ENCODE peak calls at places on chromosomes 4 and X, in seven cellular contexts. Z is memory B cell, W is GM12891, T is NCI-H460, V is ecto neural progenitor cell, D is NCI-H2171, M is NAMALWA. R is an unnamed sample.

GRCh38 chr4:31592293-31592692 is 872.1 kb downstream of the PCDH7 start:
- DNase-seq in Z (no peak), W (no peak), T (no peak), V (no peak), D (no peak), M (no peak), R (no peak)

GRCh38 chr4:6008766-6009385 is 9.4 kb downstream of the C4orf50 start:
- DNase-seq in Z (no peak), W (no peak), T (no peak), V (no peak), D (no peak), M (no peak), R (no peak)

GRCh38 chrX:150041208-150041607 is 102.9 kb upstream of the EOLA2 start:
- DNase-seq in Z (no peak), W (no peak), T (no peak), V (no peak), D (no peak), M (no peak), R (no peak)

GRCh38 chr4:4216668-4217067 is 10.1 kb downstream of the OTOP1 start:
- DNase-seq in Z (no peak), W (no peak), T (no peak), V (no peak), D (no peak), M (no peak), R (peak; percentile 34)

GRCh38 chr4:6548201-6548881 is 26.6 kb upstream of the MAN2B2 start:
- DNase-seq in Z (no peak), W (no peak), T (peak; percentile 19), V (peak; percentile 78), D (no peak), M (peak; percentile 44), R (peak; percentile 15)

GRCh38 chr4:140130677-140131076 is 23.3 kb downstream of the MAML3 start:
- DNase-seq in Z (no peak), W (no peak), T (no peak), V (no peak), D (no peak), M (no peak), R (peak; percentile 89)

GRCh38 chrX:53317365-53318069 is 36.1 kb upstream of the IQSEC2 start:
- DNase-seq in Z (peak; percentile 70), W (peak; percentile 56), T (peak; percentile 57), V (peak; percentile 77), D (no peak), M (peak; percentile 64), R (no peak)

GRCh38 chr4:171169396-171169795 is 643.8 kb upstream of the GALNTL6 start:
- DNase-seq in Z (no peak), W (no peak), T (no peak), V (no peak), D (no peak), M (no peak), R (no peak)

GRCh38 chr4:80215449-80216052 is 18.2 kb downstream of the PRDM8 start:
- DNase-seq in Z (no peak), W (no peak), T (peak; percentile 20), V (no peak), D (no peak), M (peak; percentile 47), R (peak; percentile 70)

GRCh38 chr4:94626942-94627341 is 130.8 kb upstream of the BMPR1B start:
- DNase-seq in Z (no peak), W (no peak), T (no peak), V (no peak), D (no peak), M (no peak), R (no peak)

GRCh38 chrX:40173662-40174593 is 76.2 kb upstream of the BCOR start:
- DNase-seq in Z (no peak), W (no peak), T (no peak), V (peak; percentile 71), D (no peak), M (no peak), R (peak; percentile 41)

GRCh38 chrX:13893826-13894225 is 76.9 kb upstream of the GPM6B start:
- DNase-seq in Z (no peak), W (no peak), T (no peak), V (no peak), D (no peak), M (no peak), R (no peak)

GRCh38 chr4:150310159-150310895 is 232.1 kb downstream of the DCLK2 start:
- DNase-seq in Z (no peak), W (no peak), T (no peak), V (no peak), D (no peak), M (no peak), R (peak; percentile 80)

GRCh38 chr4:83112678-83113428 is 1.7 kb downstream of the PLAC8 start:
- DNase-seq in Z (no peak), W (no peak), T (no peak), V (no peak), D (no peak), M (peak; percentile 83), R (peak; percentile 18)

GRCh38 chr4:42150653-42151567 is 1.5 kb downstream of the BEND4 start:
- DNase-seq in Z (peak; percentile 37), W (peak; percentile 48), T (no peak), V (peak; percentile 51), D (no peak), M (peak; percentile 71), R (no peak)

GRCh38 chr4:114302472-114302871 is 296.1 kb upstream of the UGT8 start:
- DNase-seq in Z (no peak), W (no peak), T (no peak), V (no peak), D (no peak), M (no peak), R (no peak)

GRCh38 chrX:154444001-154444754 is at the start of gene FAM50A:
- DNase-seq in Z (peak; percentile 56), W (peak; percentile 87), T (peak; percentile 52), V (peak; percentile 78), D (peak; percentile 44), M (peak; percentile 36), R (no peak)

GRCh38 chr4:142565771-142566170 is 280.3 kb downstream of the INPP4B start:
- DNase-seq in Z (no peak), W (no peak), T (no peak), V (no peak), D (no peak), M (no peak), R (no peak)

GRCh38 chrX:31500920-31501319 is 429.1 kb upstream of the FTHL17 start:
- DNase-seq in Z (no peak), W (no peak), T (no peak), V (no peak), D (no peak), M (peak; percentile 8), R (peak; percentile 34)

GRCh38 chrX:147962476-147962875 is 18.7 kb upstream of the FMR1NB start:
- DNase-seq in Z (no peak), W (no peak), T (no peak), V (no peak), D (no peak), M (no peak), R (peak; percentile 68)

GRCh38 chr4:20384456-20384855 is 132.8 kb downstream of the SLIT2 start:
- DNase-seq in Z (no peak), W (no peak), T (no peak), V (no peak), D (no peak), M (no peak), R (no peak)

GRCh38 chr4:180538384-180539052 is 1704.7 kb upstream of the TENM3 start:
- DNase-seq in Z (no peak), W (no peak), T (no peak), V (no peak), D (no peak), M (no peak), R (peak; percentile 1)

GRCh38 chrX:30308263-30309138 is 689 bp downstream of the NR0B1 start:
- DNase-seq in Z (no peak), W (peak; percentile 6), T (peak; percentile 74), V (peak; percentile 56), D (no peak), M (no peak), R (peak; percentile 6)

GRCh38 chr4:159504634-159505033 is 401.8 kb downstream of the RAPGEF2 start:
- DNase-seq in Z (no peak), W (no peak), T (no peak), V (no peak), D (no peak), M (no peak), R (no peak)

GRCh38 chrX:88830113-88830512 is 83.1 kb downstream of the CPXCR1 start:
- DNase-seq in Z (no peak), W (no peak), T (no peak), V (no peak), D (no peak), M (no peak), R (no peak)

GRCh38 chrX:111854778-111855490 is 21.0 kb upstream of the TRPC5OS start:
- DNase-seq in Z (no peak), W (no peak), T (no peak), V (no peak), D (no peak), M (peak; percentile 30), R (peak; percentile 86)